ENCODE peak calls at places on chromosomes 16 and 17, in nine cellular contexts. S is neural progenitor cell, A is lung, D is tibial artery, L is psoas muscle, H is left ventricle myocardium inferior, F is pancreas, Z is left lung, V is heart right ventricle. W is an unnamed sample.

GRCh38 chr17:68595496-68595895 is 5.7 kb downstream of the FAM20A start:
- DNase-seq in L (peak; percentile 43), H (no peak), F (no peak), Z (no peak), V (peak; percentile 48), D (peak; percentile 77), S (no peak), A (no peak), W (no peak)

GRCh38 chr17:28854457-28855382 is at the start of gene ERAL1:
- DNase-seq in D (peak; percentile 83), Z (peak; percentile 92), S (peak; percentile 94), F (peak; percentile 92), V (peak; percentile 87), H (peak; percentile 79), L (peak; percentile 86), A (peak; percentile 87), W (peak; percentile 83)

GRCh38 chr17:43530303-43531081 is 15.6 kb downstream of the ETV4 start:
- DNase-seq in D (peak; percentile 35), L (peak; percentile 65), Z (peak; percentile 81), A (peak; percentile 79), F (peak; percentile 84), S (peak; percentile 84), V (peak; percentile 84), H (peak; percentile 63), W (peak; percentile 100)

GRCh38 chr17:15342460-15342859 is 1.1 kb upstream of the TEKT3 start:
- DNase-seq in V (no peak), F (no peak), D (no peak), H (no peak), A (no peak), S (no peak), L (no peak), Z (no peak), W (no peak)

GRCh38 chr17:70774339-70775110 is 605.2 kb downstream of the KCNJ2 start:
- DNase-seq in A (no peak), H (no peak), D (no peak), V (no peak), Z (no peak), S (no peak), F (no peak), L (no peak), W (no peak)

GRCh38 chr16:87845213-87845612 is 24.1 kb downstream of the SLC7A5 start:
- DNase-seq in F (peak; percentile 52), Z (no peak), S (no peak), L (no peak), V (no peak), H (no peak), D (no peak), A (no peak), W (no peak)

GRCh38 chr17:48074322-48075054 is 26.3 kb downstream of the NFE2L1 start:
- DNase-seq in S (peak; percentile 80), Z (peak; percentile 66), V (peak; percentile 84), L (peak; percentile 58), F (no peak), D (peak; percentile 91), A (peak; percentile 78), H (peak; percentile 62), W (peak; percentile 86)

GRCh38 chr16:89143911-89144675 is 27.5 kb upstream of the CDH15 start:
- DNase-seq in D (no peak), H (no peak), A (no peak), L (peak; percentile 8), V (no peak), F (no peak), S (no peak), Z (no peak), W (no peak)

GRCh38 chr17:2173005-2173404 is 118.1 kb downstream of the HIC1 start:
- DNase-seq in V (peak; percentile 48), H (no peak), Z (peak; percentile 67), S (no peak), F (no peak), D (peak; percentile 52), A (peak; percentile 49), L (peak; percentile 44), W (peak; percentile 44)

GRCh38 chr17:2175294-2175628 is 120.4 kb downstream of the HIC1 start:
- DNase-seq in Z (no peak), A (no peak), F (no peak), S (no peak), D (no peak), V (no peak), L (no peak), H (no peak), W (no peak)

GRCh38 chr17:2174048-2174447 is 119.1 kb downstream of the HIC1 start:
- DNase-seq in A (no peak), Z (no peak), F (no peak), V (no peak), D (no peak), L (no peak), S (no peak), H (no peak), W (no peak)

GRCh38 chr17:2176484-2177175 is 121.7 kb downstream of the HIC1 start:
- DNase-seq in Z (no peak), A (no peak), L (no peak), H (peak; percentile 45), D (no peak), F (no peak), V (peak; percentile 56), S (no peak), W (no peak)

DNA sequence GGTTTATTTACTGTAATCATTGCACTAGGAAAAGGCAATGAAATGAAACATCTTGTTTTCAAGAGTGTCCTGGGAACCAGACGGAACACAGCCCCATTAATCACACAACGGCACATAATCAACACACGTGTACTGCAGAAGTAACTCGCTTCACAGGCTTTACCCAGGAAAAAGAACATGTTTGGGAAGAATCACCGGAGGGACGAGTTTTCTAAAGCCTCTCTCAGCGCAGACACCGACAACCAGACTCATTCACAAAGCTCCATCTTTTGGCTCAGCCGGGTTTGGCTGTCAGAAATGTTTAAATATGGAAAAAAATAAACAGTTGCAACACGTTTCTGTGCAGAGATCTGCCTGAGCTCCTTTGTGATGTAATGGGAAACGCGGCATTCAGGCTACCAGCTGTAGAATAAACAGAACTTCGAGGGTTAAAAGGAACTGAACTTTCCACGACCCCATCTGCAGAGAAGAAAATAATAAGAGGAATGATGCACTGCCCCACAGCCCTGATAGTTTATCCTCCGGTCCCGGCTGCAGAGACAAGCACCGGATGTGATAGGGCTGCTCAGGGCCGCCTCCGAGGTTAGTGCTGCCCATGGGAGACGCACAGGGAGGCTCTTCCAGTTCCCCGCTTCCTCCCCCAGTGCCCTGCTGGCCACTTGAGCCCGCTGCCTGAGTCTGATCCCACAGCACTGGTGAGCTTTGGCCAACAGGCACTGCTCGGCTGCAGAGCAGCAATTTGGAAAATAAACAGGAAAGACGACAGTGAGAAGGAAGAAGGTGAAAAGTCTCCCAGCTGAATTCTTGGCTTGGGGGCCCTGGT is 119.8 kb downstream of the HIC1 start:
- DNase-seq in S (no peak), F (peak; percentile 79), A (peak; percentile 55), Z (peak; percentile 47), D (peak; percentile 55), L (peak; percentile 61), H (peak; percentile 81), V (peak; percentile 79), W (peak; percentile 91)
- TF ChIP-seq CTCF in S (no peak), F (no peak), A (no peak), Z (no peak), D (no peak), L (no peak), H (no peak), V (no peak), W (no peak)

GRCh38 chr17:82864721-82865240 is 25.0 kb upstream of the ZNF750 start:
- DNase-seq in Z (no peak), S (no peak), D (no peak), F (no peak), V (no peak), L (no peak), A (no peak), H (no peak), W (no peak)

GRCh38 chr17:82862758-82863645 is 23.2 kb upstream of the ZNF750 start:
- DNase-seq in A (no peak), F (no peak), D (no peak), L (no peak), H (no peak), S (peak; percentile 23), Z (peak; percentile 29), V (no peak), W (no peak)

GRCh38 chr17:82863646-82863940 is 23.8 kb upstream of the ZNF750 start:
- DNase-seq in V (no peak), F (no peak), A (no peak), L (no peak), S (no peak), H (no peak), D (no peak), Z (no peak), W (no peak)

GRCh38 chr17:82865274-82865673 is 25.5 kb upstream of the ZNF750 start:
- DNase-seq in H (no peak), A (no peak), D (no peak), Z (no peak), L (no peak), S (no peak), F (no peak), V (no peak), W (no peak)

DNA sequence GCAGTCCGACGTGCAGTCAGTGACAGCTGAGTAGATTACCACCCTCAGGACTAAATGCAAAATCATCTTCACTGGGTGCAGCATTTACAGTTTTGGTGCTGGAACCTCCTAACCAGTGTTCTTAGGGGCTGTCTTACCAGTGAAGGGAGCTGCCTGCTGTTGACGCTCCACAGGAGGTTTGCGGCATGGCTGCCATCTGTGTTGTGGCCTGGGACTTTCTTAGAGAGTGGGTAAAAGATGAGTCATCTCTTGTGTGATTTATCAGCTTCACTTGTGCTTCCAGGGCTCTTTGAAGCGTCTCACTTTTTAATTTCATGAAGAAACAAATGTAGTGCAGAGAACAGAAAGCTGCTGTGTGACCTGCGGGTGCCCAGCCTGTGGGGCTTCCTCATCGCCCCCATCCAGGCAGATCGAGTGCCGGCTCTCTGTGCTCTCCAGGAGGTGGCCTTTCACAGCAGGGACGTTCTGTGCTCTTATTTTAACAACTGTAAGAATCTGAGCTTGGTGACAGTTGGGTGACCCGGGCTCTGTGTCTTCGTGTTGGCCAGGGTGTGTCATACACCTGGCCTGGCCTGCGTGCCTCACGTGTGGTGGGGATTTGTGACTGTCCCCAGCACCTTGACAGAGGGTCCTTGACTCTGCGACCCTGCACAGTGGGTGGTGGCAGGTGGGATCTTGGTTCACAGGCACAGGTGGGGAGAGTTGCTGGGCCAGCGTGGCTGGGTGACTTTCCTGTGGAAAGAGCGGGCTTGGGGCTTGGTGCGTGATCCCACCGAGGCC is 24.3 kb upstream of the ZNF750 start:
- DNase-seq in H (no peak), D (no peak), A (no peak), F (no peak), V (no peak), S (no peak), Z (peak; percentile 53), L (no peak), W (peak; percentile 82)
- H3K4me1 ChIP-seq in H (peaks cover 59% of the 10 kb centered on the region), D (no peaks in the 10 kb centered on the region), A (peaks cover 9% of the 10 kb centered on the region), F (peaks cover 4% of the 10 kb centered on the region), V (peaks cover 46% of the 10 kb centered on the region), S (peaks cover 28% of the 10 kb centered on the region), Z (peaks cover 12% of the 10 kb centered on the region), L (peaks cover 37% of the 10 kb centered on the region), W (peaks cover 35% of the 10 kb centered on the region)

GRCh38 chr16:8677481-8677880 is 3.1 kb downstream of the ABAT start:
- DNase-seq in D (no peak), Z (no peak), A (no peak), F (no peak), L (no peak), H (no peak), V (no peak), S (no peak), W (no peak)
- TF ChIP-seq CTCF in D (no peak), Z (no peak), A (no peak), F (no peak), L (no peak), H (no peak), V (no peak), S (no peak), W (no peak)

DNA sequence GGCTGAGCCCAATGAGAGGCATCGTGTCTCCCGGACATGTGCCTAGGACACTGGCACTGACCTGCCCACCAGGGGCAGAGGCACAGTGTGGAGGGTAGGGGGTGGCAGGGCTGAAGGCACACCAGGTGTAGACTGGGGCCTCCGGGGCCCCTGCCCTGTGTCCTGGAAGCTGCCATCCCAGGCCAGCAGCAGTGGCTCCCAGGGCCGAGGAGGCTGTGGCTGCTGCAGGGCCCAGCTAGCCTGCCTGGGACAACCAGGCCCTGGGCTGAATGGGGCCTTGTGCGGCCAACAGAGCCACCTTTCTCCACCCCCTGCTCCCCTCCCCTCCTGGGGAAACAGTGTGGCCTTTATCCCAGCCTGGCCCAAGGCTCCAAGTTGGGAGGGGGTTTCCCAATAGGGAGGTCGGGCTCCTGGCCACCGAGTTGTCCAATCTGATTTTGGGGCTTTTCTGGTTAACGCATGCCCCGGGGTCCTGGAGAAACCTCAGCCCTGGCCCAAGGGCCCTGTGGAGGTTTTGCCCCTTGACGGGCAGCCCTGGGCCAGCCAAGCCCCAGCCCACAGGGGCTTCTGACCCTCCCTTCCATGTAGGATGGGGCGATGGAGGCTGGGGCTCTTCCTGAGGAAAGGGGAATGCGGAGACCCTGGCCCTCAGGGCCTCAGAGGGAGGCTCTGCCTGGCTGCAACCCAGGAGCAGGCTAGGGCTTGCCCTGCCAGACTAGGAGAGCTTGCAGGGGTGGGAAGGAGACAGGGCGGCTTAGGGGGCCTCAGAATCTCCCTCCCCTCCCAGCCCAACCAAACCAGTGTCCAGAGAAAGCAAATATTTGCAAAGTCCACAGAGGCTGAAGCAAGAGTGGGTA is 4.2 kb downstream of the MTSS2 start:
- DNase-seq in L (peak; percentile 9), A (no peak), Z (no peak), S (no peak), H (peak; percentile 18), D (no peak), V (no peak), F (peak; percentile 70), W (no peak)
- H3K4me1 ChIP-seq in L (peaks cover 42% of the 10 kb centered on the region), A (peaks cover 31% of the 10 kb centered on the region), Z (peaks cover 20% of the 10 kb centered on the region), S (peaks cover 3% of the 10 kb centered on the region), H (peaks cover 86% of the 10 kb centered on the region), D (peaks cover 51% of the 10 kb centered on the region), V (peaks cover 54% of the 10 kb centered on the region), F (peaks cover 4% of the 10 kb centered on the region), W (peaks cover 41% of the 10 kb centered on the region)

W was measured in thyroid gland.